ENCODE peak calls at places on chromosomes 11 and 22, in eight cellular contexts. D is epithelial cell of esophagus; O is lung; A is CD8-positive, alpha-beta memory T cell; F is HAP-1; Q is pancreas; H is Peyer's patch; Z is astrocyte. V is an unnamed sample.

GRCh38 chr11:47887910-47888569 is 39.9 kb upstream of the NUP160 start:
- DNase-seq in D (no peak), O (no peak), Q (no peak), F (no peak), Z (no peak), A (no peak), H (no peak), V (no peak)

GRCh38 chr22:40533712-40534378 is 102.7 kb downstream of the MRTFA start:
- DNase-seq in D (peak), Z (peak), Q (no peak), A (peak), H (peak), F (peak), O (no peak), V (peak)

GRCh38 chr11:75565221-75565814 is 3.3 kb downstream of the SERPINH1 start:
- DNase-seq in O (no peak), D (peak), Q (no peak), F (no peak), A (no peak), Z (peak), H (no peak), V (peak)

GRCh38 chr22:35563211-35563610 is 22.6 kb downstream of the RASD2 start:
- DNase-seq in F (no peak), H (no peak), Z (no peak), Q (no peak), D (no peak), O (no peak), A (no peak), V (no peak)

GRCh38 chr11:19595840-19596751 is 116.5 kb upstream of the NAV2 start:
- DNase-seq in Q (no peak), F (no peak), H (no peak), A (no peak), D (peak), Z (peak), O (no peak), V (peak)

GRCh38 chr22:46931414-46931813 is 169.0 kb downstream of the TBC1D22A start:
- DNase-seq in D (peak), F (no peak), A (no peak), H (no peak), Z (peak), O (no peak), Q (no peak), V (peak)

GRCh38 chr11:64058494-64058893 is 22.8 kb downstream of the FLRT1 start:
- DNase-seq in H (no peak), A (no peak), Z (no peak), D (no peak), F (no peak), O (no peak), Q (no peak), V (no peak)

GRCh38 chr11:12274558-12275197 is 102.7 kb upstream of the PARVA start:
- DNase-seq in Q (no peak), F (no peak), D (peak), O (no peak), Z (peak), H (no peak), A (peak), V (no peak)

GRCh38 chr22:27461470-27461869 is 340.1 kb downstream of the MN1 start:
- DNase-seq in Z (peak), Q (no peak), F (peak), D (peak), O (no peak), H (no peak), A (no peak), V (peak)

GRCh38 chr11:15483205-15483604 is 368.5 kb downstream of the INSC start:
- DNase-seq in H (no peak), A (no peak), Q (no peak), Z (no peak), D (no peak), F (no peak), O (no peak), V (no peak)

GRCh38 chr11:71446942-71447688 is 1.1 kb downstream of the DHCR7 start:
- DNase-seq in F (no peak), D (peak), Q (no peak), A (no peak), Z (peak), O (peak), H (no peak), V (peak)

GRCh38 chr11:76814414-76814813 is 31.3 kb downstream of the TSKU start:
- DNase-seq in Q (no peak), D (no peak), F (no peak), Z (no peak), O (no peak), H (no peak), A (no peak), V (no peak)

GRCh38 chr11:79121351-79121750 is 319.5 kb downstream of the TENM4 start:
- DNase-seq in H (no peak), O (no peak), Q (no peak), Z (peak), D (no peak), F (no peak), A (no peak), V (no peak)

GRCh38 chr11:3130269-3131071 is 34.6 kb downstream of the OSBPL5 start:
- DNase-seq in F (no peak), H (no peak), Q (peak), O (no peak), D (peak), A (peak), Z (no peak), V (no peak)

GRCh38 chr22:46758867-46759290 is 3.6 kb upstream of the TBC1D22A start:
- DNase-seq in A (peak), Q (no peak), O (peak), D (peak), Z (peak), F (peak), H (peak), V (peak)

GRCh38 chr11:77003954-77004353 is 30.2 kb upstream of the B3GNT6 start:
- DNase-seq in Z (no peak), D (peak), Q (no peak), F (no peak), O (no peak), H (no peak), A (no peak), V (no peak)

GRCh38 chr11:78840190-78840589 is 265.5 kb upstream of the NARS2 start:
- DNase-seq in Z (peak), H (no peak), A (no peak), O (no peak), Q (no peak), D (no peak), F (no peak), V (peak)

GRCh38 chr11:1827095-1827797 is 7.5 kb upstream of the SYT8 start:
- DNase-seq in A (peak), Z (peak), F (no peak), H (no peak), D (peak), O (peak), Q (peak), V (no peak)

GRCh38 chr11:103610435-103610834 is 426.0 kb upstream of the DDI1 start:
- DNase-seq in D (no peak), Z (no peak), Q (no peak), A (no peak), F (no peak), H (no peak), O (no peak), V (no peak)

GRCh38 chr22:46063861-46064235 is 86.5 kb upstream of the PPARA start:
- DNase-seq in Q (peak), H (no peak), Z (peak), A (peak), F (no peak), D (no peak), O (no peak), V (no peak)

GRCh38 chr11:74055938-74056337 is 47.1 kb upstream of the UCP3 start:
- DNase-seq in D (peak), Z (peak), F (no peak), H (no peak), A (no peak), Q (no peak), O (no peak), V (no peak)

GRCh38 chr11:1436468-1437030 is 46.8 kb downstream of the BRSK2 start:
- DNase-seq in D (no peak), Q (no peak), F (no peak), O (no peak), H (no peak), Z (no peak), A (no peak), V (no peak)

GRCh38 chr11:115168229-115168671 is 336.0 kb downstream of the CADM1 start:
- DNase-seq in D (peak), Q (no peak), O (no peak), A (no peak), F (no peak), Z (peak), H (no peak), V (no peak)

GRCh38 chr11:74611369-74611861 is 19.0 kb downstream of the POLD3 start:
- DNase-seq in O (no peak), H (no peak), Q (no peak), A (no peak), Z (peak), F (no peak), D (peak), V (peak)

GRCh38 chr22:29947410-29948387 is 64.7 kb downstream of the MTMR3 start:
- DNase-seq in Q (no peak), A (no peak), D (no peak), H (no peak), Z (peak), F (no peak), O (no peak), V (no peak)

GRCh38 chr11:3107608-3108182 is 50.5 kb upstream of the CARS1 start:
- DNase-seq in Z (no peak), H (no peak), D (no peak), A (no peak), O (no peak), Q (no peak), F (peak), V (no peak)

GRCh38 chr22:19176732-19177131 is 1.8 kb downstream of the SLC25A1 start:
- DNase-seq in A (no peak), O (no peak), Z (no peak), D (no peak), H (no peak), F (no peak), Q (no peak), V (no peak)

GRCh38 chr22:19430890-19431541 is 517 bp downstream of the HIRA start:
- DNase-seq in F (peak), D (peak), O (peak), Q (peak), H (peak), A (no peak), Z (no peak), V (peak)

GRCh38 chr11:14836106-14836492 is 55.9 kb downstream of the CYP2R1 start:
- DNase-seq in F (no peak), A (no peak), H (no peak), Z (no peak), D (no peak), Q (no peak), O (no peak), V (no peak)

GRCh38 chr11:46826310-46827044 is 19.6 kb downstream of the CKAP5 start:
- DNase-seq in H (peak), O (peak), F (no peak), D (peak), A (peak), Z (peak), Q (peak), V (peak)

GRCh38 chr22:47165338-47165931 is 403.0 kb downstream of the TBC1D22A start:
- DNase-seq in Q (no peak), A (no peak), Z (no peak), D (no peak), H (no peak), O (no peak), F (no peak), V (no peak)

GRCh38 chr22:35918466-35918865 is 110.2 kb downstream of the RBFOX2 start:
- DNase-seq in A (no peak), Q (no peak), Z (no peak), O (no peak), H (no peak), F (no peak), D (no peak), V (no peak)

GRCh38 chr11:16722945-16723344 is 15.5 kb upstream of the C11orf58 start:
- DNase-seq in Q (no peak), F (no peak), O (no peak), A (no peak), Z (no peak), D (no peak), H (no peak), V (no peak)
- H3K4me3 ChIP-seq in Q (no peak), F (no peak), O (no peak), A (no peak), Z (no peak), D (no peak), H (no peak), V (no peak)

GRCh38 chr11:7892751-7893356 is 38.2 kb downstream of the OR10A6 start:
- DNase-seq in Q (no peak), F (no peak), O (no peak), H (no peak), D (peak), Z (peak), A (no peak), V (peak)

GRCh38 chr11:7890417-7891179 is 40.5 kb downstream of the OR10A6 start:
- DNase-seq in O (no peak), D (no peak), Z (no peak), H (no peak), A (no peak), Q (no peak), F (no peak), V (no peak)

GRCh38 chr11:7893792-7894191 is 37.3 kb downstream of the OR10A6 start:
- DNase-seq in F (no peak), D (no peak), H (no peak), Q (peak), A (no peak), Z (no peak), O (peak), V (no peak)

GRCh38 chr11:7894251-7894650 is 36.8 kb downstream of the OR10A6 start:
- DNase-seq in A (no peak), Z (no peak), F (no peak), Q (peak), D (no peak), H (no peak), O (no peak), V (no peak)

GRCh38 chr11:7892059-7892699 is 38.9 kb downstream of the OR10A6 start:
- DNase-seq in Z (peak), D (peak), H (no peak), F (no peak), Q (no peak), O (no peak), A (no peak), V (no peak)
- H3K4me3 ChIP-seq in Z (no peak), D (no peak), H (no peak), F (no peak), Q (no peak), O (no peak), A (no peak), V (no peak)

GRCh38 chr11:65641233-65642013 is 3.5 kb downstream of the SIPA1 start:
- DNase-seq in F (no peak), D (no peak), Q (no peak), A (no peak), O (no peak), Z (no peak), H (no peak), V (no peak)
- H3K4me3 ChIP-seq in F (no peak), D (no peak), Q (no peak), A (peak), O (no peak), Z (no peak), H (peak), V (no peak)

GRCh38 chr11:16741473-16741872 is 3.0 kb downstream of the C11orf58 start:
- DNase-seq in A (no peak), O (no peak), D (no peak), H (no peak), Q (no peak), Z (no peak), F (no peak), V (no peak)
- H3K4me3 ChIP-seq in A (no peak), O (no peak), D (no peak), H (no peak), Q (no peak), Z (no peak), F (no peak), V (no peak)

DNA sequence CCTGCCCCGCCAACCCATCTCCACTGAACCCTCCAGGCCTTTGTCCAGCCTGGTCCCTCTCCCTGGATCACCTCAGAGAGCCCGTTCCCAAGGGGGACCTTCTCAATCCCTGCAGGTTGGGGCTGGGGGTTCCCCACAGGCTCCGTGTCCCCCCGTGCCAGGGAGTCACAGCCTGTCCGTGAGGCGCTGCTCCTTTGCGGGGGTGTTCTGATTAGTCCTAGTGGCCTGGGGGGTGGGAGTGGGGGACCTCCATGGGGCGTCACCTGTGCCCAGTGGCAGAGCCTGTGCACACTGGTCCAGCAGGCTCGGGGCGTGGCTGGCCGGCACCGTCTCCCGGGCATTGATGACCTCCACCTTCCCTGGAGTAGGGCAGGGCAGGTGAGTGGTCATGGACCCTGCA is 11.6 kb downstream of the GGT5 start:
- DNase-seq in Z (no peak), A (no peak), O (no peak), H (no peak), D (no peak), Q (no peak), F (no peak), V (no peak)
- H3K4me3 ChIP-seq in Z (no peak), A (no peak), O (no peak), H (no peak), D (no peak), Q (no peak), F (no peak), V (no peak)

V was measured in cardiac muscle cell.